ENCODE peak calls at places on chromosome 2, in nine cellular contexts. G is head of caudate nucleus; C is left ventricle myocardium superior; Q is ELR; Z is caudate nucleus; L is stimulated activated CD4-positive, alpha-beta T cell treated with anti-CD3 and anti-CD28 coated beads, Interleukin-2, amount 100 ng/mL, for 4 hours; T is AG04450; P is tibial artery; F is memory B cell. B is an unnamed sample.

GRCh38 chr2:58206785-58207184 is 34.3 kb downstream of the FANCL start:
- DNase-seq in L (no peak), T (no peak), G (no peak), P (no peak), F (no peak), Z (no peak), C (no peak), Q (no peak), B (no peak)

GRCh38 chr2:159108178-159108893 is 139.9 kb downstream of the TANC1 start:
- DNase-seq in Z (no peak), L (no peak), P (no peak), T (no peak), G (no peak), Q (no peak), F (no peak), C (peak), B (no peak)

GRCh38 chr2:165203689-165204559 is at the start of gene SCN3A:
- DNase-seq in G (peak), T (peak), P (no peak), F (no peak), Z (no peak), Q (peak), C (no peak), L (no peak), B (no peak)

GRCh38 chr2:216195565-216195978 is 86.4 kb downstream of the XRCC5 start:
- DNase-seq in Q (peak), P (no peak), G (no peak), T (peak), Z (no peak), F (no peak), L (no peak), C (no peak), B (no peak)

GRCh38 chr2:241199897-241200821 is 11.7 kb downstream of the ANO7 start:
- DNase-seq in Z (no peak), G (peak), F (no peak), L (no peak), T (no peak), C (no peak), Q (no peak), P (no peak), B (peak)

GRCh38 chr2:238081150-238081549 is 19.0 kb upstream of the ESPNL start:
- DNase-seq in T (no peak), P (no peak), Z (no peak), F (no peak), L (no peak), Q (no peak), G (no peak), C (no peak), B (no peak)

GRCh38 chr2:44904578-44904977 is 36.9 kb upstream of the SIX3 start:
- DNase-seq in F (no peak), P (no peak), Z (no peak), T (no peak), G (no peak), Q (no peak), C (no peak), L (no peak), B (no peak)

GRCh38 chr2:105294844-105295481 is 34.6 kb downstream of the TGFBRAP1 start:
- DNase-seq in C (no peak), F (peak), L (no peak), Z (peak), Q (peak), G (peak), T (peak), P (no peak), B (no peak)

GRCh38 chr2:198534756-198535155 is 730.4 kb downstream of the PLCL1 start:
- DNase-seq in L (no peak), Q (no peak), Z (no peak), P (no peak), C (no peak), G (no peak), F (no peak), T (no peak), B (no peak)

GRCh38 chr2:47520825-47521665 is 118.1 kb downstream of the MSH2 start:
- DNase-seq in L (peak), T (no peak), F (peak), Q (peak), P (no peak), C (peak), Z (peak), G (peak), B (peak)

GRCh38 chr2:128458438-128458837 is 139.8 kb upstream of the HS6ST1 start:
- DNase-seq in C (no peak), Q (peak), P (no peak), L (no peak), G (no peak), F (no peak), T (no peak), Z (no peak), B (no peak)

GRCh38 chr2:43312751-43313641 is 86.6 kb upstream of the ZFP36L2 start:
- DNase-seq in Z (no peak), F (no peak), P (no peak), C (no peak), L (no peak), T (peak), Q (peak), G (no peak), B (no peak)

GRCh38 chr2:61961231-61961901 is 55.9 kb downstream of the COMMD1 start:
- DNase-seq in L (no peak), G (no peak), T (no peak), Q (no peak), P (no peak), C (no peak), Z (no peak), F (no peak), B (no peak)

GRCh38 chr2:216083464-216084279 is 2.0 kb downstream of the TMEM169 start:
- DNase-seq in C (no peak), T (no peak), L (no peak), Q (peak), P (no peak), Z (no peak), G (no peak), F (no peak), B (no peak)

GRCh38 chr2:119260636-119261497 is 37.2 kb downstream of the STEAP3 start:
- DNase-seq in F (no peak), Z (no peak), L (no peak), G (no peak), T (no peak), P (no peak), C (no peak), Q (no peak), B (no peak)

GRCh38 chr2:45275235-45275805 is 266.1 kb upstream of the SIX2 start:
- DNase-seq in P (no peak), G (no peak), L (no peak), T (no peak), Q (peak), F (no peak), Z (no peak), C (no peak), B (no peak)